ENCODE peak calls at places on chromosomes 5 and 9, in four cellular contexts. W is WTC11, I is A549, Z is HepG2. N is an unnamed sample.

GRCh38 chr5:123951204-123951977 is 439.4 kb downstream of the CSNK1G3 start:
- DNase-seq in W (no peak), Z (no peak), I (peak; percentile 14), N (no peak)

GRCh38 chr9:72527801-72528195 is 6.4 kb downstream of the TMC1 start:
- DNase-seq in Z (no peak), I (no peak), W (no peak), N (no peak)

GRCh38 chr9:21993893-21994525 is at the start of gene CDKN2A:
- DNase-seq in I (no peak), Z (no peak), W (peak; percentile 50), N (no peak)

GRCh38 chr5:139644001-139644456 is 4.1 kb upstream of the CXXC5 start:
- DNase-seq in I (no peak), Z (no peak), W (no peak), N (no peak)

GRCh38 chr5:129094087-129094923 is at the start of gene ISOC1:
- DNase-seq in Z (peak; percentile 73), W (peak; percentile 90), I (peak; percentile 87), N (peak; percentile 93)

GRCh38 chr5:149817539-149817938 is 87.4 kb downstream of the PPARGC1B start:
- DNase-seq in I (no peak), W (no peak), Z (no peak), N (no peak)

GRCh38 chr5:8601831-8602354 is 732.9 kb downstream of the MTRR start:
- DNase-seq in Z (no peak), I (no peak), W (no peak), N (no peak)

GRCh38 chr5:59678959-59679358 is 214.6 kb downstream of the PDE4D start:
- DNase-seq in Z (no peak), W (no peak), I (no peak), N (no peak)

GRCh38 chr9:36891341-36891811 is 142.7 kb downstream of the PAX5 start:
- DNase-seq in W (no peak), I (no peak), Z (no peak), N (no peak)

GRCh38 chr5:128349044-128349629 is 188.9 kb downstream of the FBN2 start:
- DNase-seq in W (no peak), I (peak; percentile 51), Z (no peak), N (no peak)

GRCh38 chr5:181189363-181189961 is 15.5 kb downstream of the TRIM7 start:
- DNase-seq in Z (no peak), I (no peak), W (no peak), N (no peak)

GRCh38 chr5:16492398-16493175 is 27.0 kb upstream of the ZNF622 start:
- DNase-seq in Z (no peak), W (no peak), I (peak; percentile 70), N (no peak)

GRCh38 chr5:109855056-109855455 is 165.3 kb downstream of the MAN2A1 start:
- DNase-seq in I (no peak), Z (no peak), W (no peak), N (no peak)

GRCh38 chr5:88748670-88749069 is 134.3 kb downstream of the MEF2C start:
- DNase-seq in Z (no peak), I (no peak), W (no peak), N (no peak)

GRCh38 chr5:150960791-150961396 is 56.1 kb upstream of the ZNF300 start:
- DNase-seq in W (no peak), I (peak; percentile 10), Z (no peak), N (no peak)

GRCh38 chr5:110880413-110880812 is 141.6 kb downstream of the SLC25A46 start:
- DNase-seq in W (no peak), I (no peak), Z (no peak), N (no peak)

GRCh38 chr5:141050622-141051525 is at the start of gene PCDHB1:
- DNase-seq in W (peak; percentile 26), I (no peak), Z (no peak), N (no peak)

GRCh38 chr5:170907758-170908157 is 45.9 kb downstream of the RANBP17 start:
- DNase-seq in I (no peak), Z (no peak), W (no peak), N (no peak)

GRCh38 chr5:89282832-89283510 is 400.0 kb upstream of the MEF2C start:
- DNase-seq in W (no peak), Z (no peak), I (no peak), N (peak; percentile 14)

GRCh38 chr9:89534464-89534863 is 36.6 kb upstream of the SEMA4D start:
- DNase-seq in I (no peak), Z (no peak), W (no peak), N (no peak)

GRCh38 chr5:176835918-176836317 is 25.6 kb downstream of the UNC5A start:
- DNase-seq in I (no peak), Z (no peak), W (no peak), N (no peak)

GRCh38 chr5:102080288-102080687 is 215.8 kb downstream of the SLCO4C1 start:
- DNase-seq in W (no peak), I (no peak), Z (peak; percentile 36), N (no peak)

GRCh38 chr5:38871790-38872551 is 26.2 kb downstream of the OSMR start:
- DNase-seq in W (no peak), Z (peak; percentile 23), I (peak; percentile 97), N (peak; percentile 28)

GRCh38 chr5:173858675-173859121 is 29.5 kb upstream of the CPEB4 start:
- DNase-seq in Z (no peak), I (no peak), W (no peak), N (no peak)

GRCh38 chr9:17938256-17938655 is 359.4 kb downstream of the SH3GL2 start:
- DNase-seq in Z (no peak), I (no peak), W (no peak), N (no peak)

GRCh38 chr5:172213126-172213525 is 19.2 kb downstream of the EFCAB9 start:
- DNase-seq in W (no peak), Z (no peak), I (no peak), N (no peak)

GRCh38 chr9:104868687-104869404 is 59.1 kb downstream of the ABCA1 start:
- DNase-seq in I (peak; percentile 55), Z (no peak), W (peak; percentile 66), N (peak; percentile 46)

GRCh38 chr9:82526629-82527028 is 536.3 kb downstream of the RASEF start:
- DNase-seq in I (no peak), W (no peak), Z (no peak), N (no peak)

GRCh38 chr9:35842795-35843194 is 13.8 kb downstream of the TMEM8B start:
- DNase-seq in I (no peak), W (no peak), Z (no peak), N (no peak)

GRCh38 chr9:35842020-35842745 is 13.2 kb downstream of the TMEM8B start:
- DNase-seq in Z (no peak), W (no peak), I (no peak), N (no peak)

GRCh38 chr9:35847786-35848185 is 18.8 kb downstream of the TMEM8B start:
- DNase-seq in I (no peak), Z (no peak), W (no peak), N (no peak)

GRCh38 chr9:35845824-35846771 is 17.1 kb downstream of the TMEM8B start:
- DNase-seq in W (peak; percentile 68), I (no peak), Z (no peak), N (no peak)

DNA sequence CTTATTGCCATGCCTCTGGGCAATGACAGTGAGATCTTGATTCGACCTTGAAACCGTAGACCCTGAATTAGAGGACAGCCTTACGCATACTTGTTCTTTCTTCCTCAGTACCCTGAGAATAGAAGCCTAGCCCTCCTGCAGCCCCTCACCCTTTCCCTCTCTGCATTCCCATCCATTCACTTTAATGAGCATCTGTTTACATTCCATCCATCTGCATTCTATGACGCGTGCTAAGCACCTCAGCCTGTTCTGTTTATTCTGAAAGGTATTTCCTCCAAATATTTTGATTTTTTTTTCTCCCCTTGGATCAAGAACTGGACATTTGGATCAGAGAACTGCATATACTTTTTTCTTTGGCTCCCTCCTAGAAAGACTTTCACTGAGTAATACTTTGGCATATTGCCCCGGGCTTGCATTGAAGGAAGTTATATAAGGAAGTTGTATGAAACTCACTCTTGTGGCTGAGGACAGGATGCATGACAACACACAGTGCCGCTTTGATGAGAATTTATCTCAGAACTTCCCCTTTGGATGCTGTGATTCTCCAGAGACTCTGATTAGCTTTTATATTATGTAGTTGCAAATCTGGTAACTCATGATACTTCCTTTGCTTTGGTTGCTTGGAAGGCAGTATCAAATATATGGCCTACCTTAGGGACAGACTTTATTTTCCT is 15.7 kb downstream of the TMEM8B start:
- DNase-seq in W (no peak), Z (no peak), I (peak; percentile 56), N (no peak)
- TF ChIP-seq HMGXB4 in W (no peak), Z (no peak), I (no peak), N (no peak)

GRCh38 chr5:6359534-6359933 is 18.8 kb downstream of the MED10 start:
- DNase-seq in W (no peak), Z (no peak), I (no peak), N (no peak)
- TF ChIP-seq HMGXB4 in W (no peak), Z (no peak), I (no peak), N (no peak)

GRCh38 chr5:114417519-114417918 is 55.6 kb downstream of the KCNN2 start:
- DNase-seq in Z (no peak), I (no peak), W (no peak), N (no peak)

GRCh38 chr5:114419941-114420340 is 58.1 kb downstream of the KCNN2 start:
- DNase-seq in Z (no peak), I (no peak), W (no peak), N (no peak)

GRCh38 chr5:114416254-114416653 is 54.4 kb downstream of the KCNN2 start:
- DNase-seq in I (no peak), W (no peak), Z (no peak), N (no peak)

GRCh38 chr5:114418546-114419388 is 56.9 kb downstream of the KCNN2 start:
- DNase-seq in W (no peak), I (no peak), Z (no peak), N (no peak)
- TF ChIP-seq HMGXB4 in W (no peak), I (no peak), Z (no peak), N (no peak)

DNA sequence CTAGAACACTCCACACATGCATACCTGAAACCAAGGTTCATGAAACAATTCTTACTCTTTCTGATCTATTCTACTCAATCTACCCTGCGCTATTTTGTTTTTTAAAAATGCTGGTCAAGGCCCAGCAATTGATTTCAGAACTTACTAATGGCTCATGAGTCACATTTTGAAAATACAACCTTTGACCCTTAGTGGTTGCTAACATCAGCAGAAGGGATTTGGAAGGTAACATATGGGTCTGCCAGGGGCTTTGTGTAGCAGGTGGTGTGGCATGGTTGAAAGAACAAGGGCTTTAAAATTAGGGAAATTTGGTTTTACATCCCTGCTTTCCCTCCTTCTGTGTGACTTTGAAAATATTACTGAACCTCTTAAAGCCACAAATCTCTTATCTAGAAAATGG is 101.4 kb downstream of the ATG10 start:
- DNase-seq in I (no peak), Z (no peak), W (no peak), N (no peak)
- TF ChIP-seq HMGXB4 in I (no peak), Z (no peak), W (no peak), N (no peak)

N was measured in K562.